ENCODE peak calls at places on chromosomes 12 and 14, in eight cellular contexts. A is MM.1S; I is hepatocyte; H is A673; Y is esophagus squamous epithelium; R is CD4-positive, alpha-beta memory T cell; P is stomach; S is endothelial cell of umbilical vein. B is an unnamed sample. For H3K9me3, the result is how much of the 10 kb centered on the place peaks cover.

GRCh38 chr12:123069436-123070266 is 81.2 kb downstream of the PITPNM2 start:
- DNase-seq in A (no peak), I (peak), H (no peak), Y (no peak), R (no peak), P (peak), S (no peak), B (no peak)

GRCh38 chr12:76422878-76423438 is 74.7 kb upstream of the BBS10 start:
- DNase-seq in A (no peak), I (peak), H (peak), Y (no peak), R (no peak), P (no peak), S (no peak), B (no peak)

GRCh38 chr12:24113701-24114100 is 164.2 kb upstream of the SOX5 start:
- DNase-seq in A (no peak), I (no peak), H (peak), Y (no peak), R (no peak), P (no peak), S (peak), B (no peak)

GRCh38 chr14:94269156-94269555 is 23.9 kb downstream of the SERPINA10 start:
- DNase-seq in A (no peak), I (no peak), H (no peak), Y (no peak), R (no peak), P (no peak), S (no peak), B (no peak)

GRCh38 chr14:99231850-99232401 is 40.1 kb downstream of the BCL11B start:
- DNase-seq in A (no peak), I (peak), H (peak), Y (no peak), R (no peak), P (no peak), S (no peak), B (no peak)

GRCh38 chr12:130829391-130830245 is 9.4 kb downstream of the STX2 start:
- DNase-seq in A (no peak), I (no peak), H (no peak), Y (no peak), R (no peak), P (no peak), S (no peak), B (no peak)

GRCh38 chr12:49133014-49133413 is 1.8 kb upstream of the TUBA1B start:
- DNase-seq in A (no peak), I (no peak), H (peak), Y (no peak), R (no peak), P (no peak), S (no peak), B (no peak)

GRCh38 chr14:104284107-104284592 is 145.8 kb downstream of the KIF26A start:
- DNase-seq in A (no peak), I (no peak), H (no peak), Y (no peak), R (no peak), P (no peak), S (no peak), B (no peak)

GRCh38 chr12:43758247-43758727 is 303 bp downstream of the PUS7L start:
- DNase-seq in A (peak), I (peak), H (peak), Y (no peak), R (no peak), P (peak), S (no peak), B (no peak)

GRCh38 chr14:51996148-51996746 is 6.9 kb downstream of the RTRAF start:
- DNase-seq in A (no peak), I (peak), H (peak), Y (no peak), R (peak), P (no peak), S (peak), B (peak)

GRCh38 chr12:113196996-113197395 is 11.5 kb downstream of the RITA1 start:
- DNase-seq in A (peak), I (peak), H (peak), Y (no peak), R (peak), P (peak), S (peak), B (no peak)

GRCh38 chr12:50195832-50196231 is 28.7 kb upstream of the CERS5 start:
- DNase-seq in A (no peak), I (no peak), H (peak), Y (no peak), R (no peak), P (no peak), S (no peak), B (no peak)

GRCh38 chr14:89359477-89360222 is 57.4 kb downstream of the FOXN3 start:
- DNase-seq in A (no peak), I (no peak), H (no peak), Y (no peak), R (no peak), P (no peak), S (peak), B (no peak)

GRCh38 chr14:96212140-96212539 is 7.5 kb downstream of the BDKRB2 start:
- DNase-seq in A (no peak), I (no peak), H (no peak), Y (no peak), R (no peak), P (no peak), S (no peak), B (no peak)

GRCh38 chr14:67018720-67019119 is 170.5 kb upstream of the GARIN2 start:
- DNase-seq in A (no peak), I (no peak), H (no peak), Y (no peak), R (no peak), P (no peak), S (no peak), B (no peak)

GRCh38 chr12:93100610-93101009 is 171.5 kb upstream of the EEA1 start:
- DNase-seq in A (no peak), I (no peak), H (peak), Y (no peak), R (no peak), P (no peak), S (no peak), B (no peak)

GRCh38 chr14:62087191-62087590 is 325.0 kb downstream of the SNAPC1 start:
- DNase-seq in A (no peak), I (no peak), H (no peak), Y (no peak), R (no peak), P (no peak), S (no peak), B (no peak)

GRCh38 chr12:31246470-31246850 is 79.5 kb downstream of the SINHCAF start:
- DNase-seq in A (no peak), I (no peak), H (peak), Y (no peak), R (no peak), P (no peak), S (no peak), B (no peak)

GRCh38 chr14:34875031-34875922 is at the start of gene BAZ1A:
- DNase-seq in A (peak), I (peak), H (peak), Y (no peak), R (peak), P (peak), S (peak), B (peak)

GRCh38 chr14:98819867-98820206 is 452.2 kb downstream of the BCL11B start:
- DNase-seq in A (no peak), I (no peak), H (no peak), Y (no peak), R (no peak), P (no peak), S (no peak), B (no peak)

GRCh38 chr12:78271546-78271945 is 440.9 kb downstream of the NAV3 start:
- DNase-seq in A (no peak), I (no peak), H (no peak), Y (no peak), R (no peak), P (no peak), S (no peak), B (no peak)

DNA sequence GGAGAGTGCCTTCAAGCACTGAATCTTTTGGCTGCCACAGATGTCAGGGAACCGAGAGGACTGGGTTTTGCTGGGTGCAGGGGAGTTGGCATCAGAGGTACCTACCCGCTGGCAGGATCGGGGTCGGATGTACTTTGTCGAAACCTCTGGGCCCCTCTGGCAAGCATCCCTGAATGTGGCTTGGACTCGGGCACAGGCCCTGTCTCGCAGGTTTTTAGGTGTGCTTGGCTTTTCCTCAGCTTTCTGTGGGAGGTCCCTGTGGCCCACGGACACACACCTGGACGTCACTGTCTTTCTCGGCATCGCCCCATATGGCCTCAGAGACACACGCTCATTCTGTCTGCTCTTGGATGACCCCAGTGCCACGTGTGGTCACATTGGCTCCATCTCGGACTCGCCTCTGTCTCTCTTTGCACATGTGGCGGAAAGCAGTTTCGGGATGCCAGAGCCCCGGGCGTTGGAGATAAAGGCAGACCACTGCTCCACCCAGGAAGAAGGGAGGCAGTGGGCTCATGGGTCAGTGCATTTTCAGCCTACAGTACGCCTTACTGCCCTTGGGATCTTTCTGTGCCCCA is 769.6 kb upstream of the ALG10B start:
- DNase-seq in A (no peak), I (no peak), H (no peak), Y (no peak), R (no peak), P (no peak), S (no peak), B (no peak)
- H3K9me3 ChIP-seq in A (under half), I (under half), H (under half), Y (under half), R (under half), P (half or more), S (under half), B (under half)

DNA sequence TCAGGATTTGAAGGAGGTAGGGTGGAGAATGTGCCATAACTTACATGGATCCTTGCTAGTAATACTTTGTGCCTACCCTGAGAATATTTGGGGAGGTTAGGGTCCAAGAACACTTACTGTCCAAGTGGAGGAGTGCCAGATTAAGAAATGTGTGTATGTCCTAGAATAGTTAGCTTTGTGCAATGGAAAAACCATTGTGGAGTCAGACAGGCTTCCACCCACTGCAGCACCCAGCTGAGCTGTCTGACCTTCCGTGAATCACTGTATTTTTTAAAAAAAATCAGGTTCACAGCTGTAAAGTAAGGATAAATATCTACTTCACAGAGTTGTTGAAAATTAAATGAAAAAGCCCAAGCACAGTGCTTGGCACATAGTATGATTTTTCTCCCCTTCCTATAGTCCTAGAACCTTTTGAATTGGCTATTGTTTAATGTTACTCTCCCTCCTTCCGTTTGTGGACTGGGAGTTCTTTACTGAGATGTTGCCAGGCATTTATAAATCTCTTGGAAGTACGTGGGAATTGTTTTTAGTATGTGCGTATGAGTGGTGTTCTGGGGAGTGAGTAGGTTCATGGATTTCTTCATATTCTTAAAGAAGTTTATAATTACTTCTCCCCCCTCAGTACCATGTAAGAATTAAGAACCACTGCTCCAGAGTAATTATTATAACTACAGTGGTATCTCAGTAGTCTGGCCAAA is 9.2 kb downstream of the RAB21 start:
- DNase-seq in A (no peak), I (no peak), H (no peak), Y (no peak), R (no peak), P (no peak), S (no peak), B (no peak)
- H3K9me3 ChIP-seq in A (under half), I (under half), H (under half), Y (under half), R (under half), P (under half), S (under half), B (under half)

GRCh38 chr12:46049665-46050064 is 59.3 kb upstream of the SCAF11 start:
- DNase-seq in A (no peak), I (no peak), H (no peak), Y (no peak), R (no peak), P (no peak), S (no peak), B (no peak)
- H3K9me3 ChIP-seq in A (under half), I (under half), H (under half), Y (under half), R (under half), P (half or more), S (under half), B (under half)

GRCh38 chr12:89737000-89737399 is 28.4 kb upstream of the ATP2B1 start:
- DNase-seq in A (no peak), I (no peak), H (no peak), Y (no peak), R (no peak), P (no peak), S (no peak), B (no peak)
- H3K9me3 ChIP-seq in A (under half), I (under half), H (under half), Y (under half), R (under half), P (under half), S (under half), B (under half)

DNA sequence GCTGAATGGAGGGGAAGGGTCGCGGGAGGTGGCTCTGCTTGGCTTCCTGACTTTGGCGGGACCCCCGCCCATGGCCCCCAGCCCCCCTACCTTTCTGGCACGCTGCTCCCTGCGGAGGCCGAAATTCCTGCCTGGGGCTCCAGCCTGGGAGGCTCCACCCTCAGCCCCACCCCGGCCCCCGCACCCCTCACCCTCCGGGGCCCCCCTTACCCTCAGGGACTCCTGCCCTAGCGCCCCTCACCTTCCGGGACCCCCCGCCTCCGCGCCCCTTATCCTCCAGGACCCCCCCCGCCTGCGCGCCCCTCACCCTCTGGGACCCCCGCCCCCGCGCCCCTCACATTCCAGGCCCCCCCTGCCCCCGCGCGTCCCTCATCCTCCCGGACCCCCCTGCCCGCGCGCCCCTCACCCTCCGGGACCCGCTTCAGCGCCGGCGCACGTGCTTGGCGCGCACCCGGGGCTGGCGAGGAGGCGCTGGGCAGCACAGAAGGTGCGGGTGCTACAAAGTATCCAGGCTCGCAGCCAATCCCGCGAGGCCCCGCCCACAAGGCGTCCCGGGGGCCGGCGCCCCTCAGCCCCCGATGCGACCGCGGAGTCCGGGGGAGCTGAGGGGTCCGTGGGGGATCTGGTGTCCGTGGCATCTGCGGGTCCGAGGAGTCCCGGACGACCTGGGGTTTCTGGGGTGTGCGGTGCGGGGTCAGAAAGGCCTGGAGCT is at the start of gene ANHX:
- DNase-seq in A (no peak), I (peak), H (no peak), Y (no peak), R (no peak), P (no peak), S (no peak), B (no peak)
- H3K9me3 ChIP-seq in A (under half), I (under half), H (under half), Y (under half), R (under half), P (half or more), S (under half), B (under half)

GRCh38 chr12:9351136-9351535 is 142.9 kb upstream of the PZP start:
- DNase-seq in A (no peak), I (no peak), H (no peak), Y (no peak), R (no peak), P (no peak), S (no peak), B (no peak)
- H3K9me3 ChIP-seq in A (under half), I (under half), H (under half), Y (under half), R (under half), P (under half), S (under half), B (under half)

GRCh38 chr14:106203438-106203837 is 677.1 kb downstream of the TMEM121 start:
- DNase-seq in A (no peak), I (no peak), H (no peak), Y (no peak), R (no peak), P (no peak), S (no peak), B (no peak)

GRCh38 chr14:106201376-106201775 is 675.0 kb downstream of the TMEM121 start:
- DNase-seq in A (no peak), I (no peak), H (no peak), Y (no peak), R (no peak), P (no peak), S (no peak), B (no peak)

GRCh38 chr14:106204063-106204462 is 677.7 kb downstream of the TMEM121 start:
- DNase-seq in A (no peak), I (no peak), H (peak), Y (no peak), R (no peak), P (no peak), S (no peak), B (no peak)

DNA sequence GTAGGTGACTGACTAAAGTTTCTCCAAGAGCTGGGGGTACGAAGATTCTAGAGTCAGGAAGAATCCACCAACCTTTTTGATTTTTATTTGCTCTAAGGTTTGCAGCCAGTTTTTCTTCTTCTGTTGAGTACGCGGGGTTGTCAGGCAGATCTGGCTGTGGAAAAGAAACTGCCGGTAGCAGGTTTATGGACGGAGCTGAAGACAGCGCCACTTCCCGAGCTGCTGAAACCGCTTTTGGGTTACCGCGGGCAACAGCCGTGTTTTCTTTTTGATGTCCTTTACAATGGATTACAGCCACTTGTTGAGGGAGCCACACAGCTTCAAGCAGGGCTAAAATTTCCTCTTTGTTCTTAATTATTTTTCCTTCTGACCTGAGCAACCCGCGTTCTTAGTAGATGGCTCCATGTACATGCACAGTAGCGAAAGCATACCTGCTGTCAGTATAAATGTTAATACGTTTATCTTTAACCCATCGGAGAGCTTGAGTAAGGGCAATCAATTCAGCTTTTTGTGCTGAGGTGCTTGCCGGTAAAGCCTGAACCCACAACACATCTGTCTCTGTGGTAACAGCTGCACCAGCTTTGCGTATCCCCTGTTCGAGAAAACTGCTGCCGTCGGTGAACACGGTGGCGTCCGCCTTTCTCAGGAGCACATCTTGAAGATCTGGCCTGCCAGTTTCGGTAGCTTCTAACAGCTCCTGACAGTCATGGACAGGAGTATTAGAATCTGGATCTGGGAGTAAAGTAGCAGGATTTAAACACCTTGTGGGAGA is 674.3 kb downstream of the TMEM121 start:
- DNase-seq in A (no peak), I (no peak), H (no peak), Y (no peak), R (peak), P (no peak), S (no peak), B (no peak)
- H3K9me3 ChIP-seq in A (under half), I (under half), H (under half), Y (under half), R (under half), P (under half), S (under half), B (under half)

DNA sequence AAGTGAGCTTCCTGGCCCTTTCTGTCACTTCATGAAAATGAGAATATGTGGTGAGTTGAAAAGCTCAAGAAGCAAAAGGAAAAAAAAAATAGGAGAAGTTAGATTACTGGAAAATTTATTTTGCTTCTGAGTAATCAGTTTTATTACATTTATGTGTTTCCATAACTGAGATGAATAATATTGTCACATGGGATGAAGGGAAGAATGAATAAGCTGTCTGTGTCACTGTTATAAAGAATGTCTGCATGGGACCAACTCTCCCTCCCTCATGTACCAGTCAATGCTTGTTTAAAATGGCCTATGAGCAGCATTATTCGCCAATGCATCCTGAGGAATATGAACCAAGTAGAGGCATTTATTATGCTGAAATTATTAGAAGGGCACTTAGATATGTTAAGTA is 246.3 kb downstream of the PRKD1 start:
- DNase-seq in A (no peak), I (no peak), H (no peak), Y (no peak), R (no peak), P (no peak), S (peak), B (no peak)
- H3K9me3 ChIP-seq in A (under half), I (under half), H (under half), Y (under half), R (under half), P (under half), S (under half), B (under half)

GRCh38 chr14:79432640-79433039 is 778.7 kb downstream of the DIO2 start:
- DNase-seq in A (no peak), I (no peak), H (no peak), Y (no peak), R (no peak), P (no peak), S (no peak), B (no peak)

GRCh38 chr14:79436325-79436724 is 775.0 kb downstream of the DIO2 start:
- DNase-seq in A (no peak), I (no peak), H (no peak), Y (no peak), R (no peak), P (no peak), S (no peak), B (no peak)

GRCh38 chr14:79442776-79443175 is 768.5 kb downstream of the DIO2 start:
- DNase-seq in A (no peak), I (no peak), H (no peak), Y (no peak), R (no peak), P (no peak), S (no peak), B (no peak)

GRCh38 chr14:79438696-79439342 is 772.5 kb downstream of the DIO2 start:
- DNase-seq in A (no peak), I (no peak), H (no peak), Y (no peak), R (no peak), P (no peak), S (no peak), B (no peak)

GRCh38 chr14:79437951-79438350 is 773.4 kb downstream of the DIO2 start:
- DNase-seq in A (no peak), I (no peak), H (no peak), Y (no peak), R (no peak), P (no peak), S (no peak), B (no peak)
- H3K9me3 ChIP-seq in A (under half), I (under half), H (under half), Y (under half), R (under half), P (under half), S (under half), B (under half)

B was measured in naive thymus-derived CD4-positive, alpha-beta T cell.